ENCODE peak calls at places on chromosomes 16 and 17, in five cellular contexts. H is NCI-H526 treated with DMSO at 0.1 percent for 48 hours, G is NCI-H1694 treated with DMSO at 0.1 percent for 48 hours, E is HFFc6, N is fibroblast of pulmonary artery. Y is an unnamed sample.

GRCh38 chr17:12637015-12637414 is 28.7 kb upstream of the MYOCD start:
- DNase-seq in H (no peak), G (no peak), E (peak; percentile 93), N (peak; percentile 89), Y (no peak)

GRCh38 chr16:55502801-55503366 is 6.0 kb upstream of the LPCAT2 start:
- DNase-seq in H (no peak), G (peak; percentile 27), E (no peak), N (peak; percentile 97), Y (peak; percentile 58)

GRCh38 chr17:48727415-48728175 is 955 bp downstream of the HOXB13 start:
- DNase-seq in H (no peak), G (no peak), E (no peak), N (no peak), Y (no peak)

GRCh38 chr16:90078594-90078895 is 1.4 kb upstream of the PRDM7 start:
- DNase-seq in H (no peak), G (no peak), E (no peak), N (no peak), Y (no peak)

GRCh38 chr16:2936436-2937011 is 24.8 kb downstream of the FLYWCH1 start:
- DNase-seq in H (no peak), G (no peak), E (no peak), N (no peak), Y (no peak)

GRCh38 chr16:1509307-1510221 is 16.4 kb downstream of the TELO2 start:
- DNase-seq in H (no peak), G (no peak), E (no peak), N (no peak), Y (no peak)

GRCh38 chr17:40483679-40484078 is 17.7 kb downstream of the TNS4 start:
- DNase-seq in H (no peak), G (no peak), E (no peak), N (no peak), Y (no peak)

GRCh38 chr17:72462396-72462795 is 341.6 kb downstream of the SOX9 start:
- DNase-seq in H (no peak), G (no peak), E (no peak), N (no peak), Y (no peak)

GRCh38 chr17:48483471-48484131 is 47.2 kb downstream of the HOXB1 start:
- DNase-seq in H (no peak), G (peak; percentile 11), E (peak; percentile 96), N (peak; percentile 94), Y (no peak)

GRCh38 chr16:48617104-48617503 is 7.1 kb upstream of the N4BP1 start:
- DNase-seq in H (no peak), G (no peak), E (no peak), N (no peak), Y (no peak)

GRCh38 chr16:73047536-73048291 is at the start of gene ZFHX3:
- DNase-seq in H (peak; percentile 50), G (peak; percentile 20), E (peak; percentile 70), N (peak; percentile 55), Y (peak; percentile 86)

GRCh38 chr17:39800540-39800939 is 62.8 kb downstream of the GRB7 start:
- DNase-seq in H (no peak), G (no peak), E (no peak), N (no peak), Y (no peak)

GRCh38 chr17:58084317-58084981 is 1.2 kb downstream of the DYNLL2 start:
- DNase-seq in H (peak; percentile 32), G (peak; percentile 14), E (peak; percentile 2), N (peak; percentile 11), Y (peak; percentile 58)

GRCh38 chr16:6122401-6122800 is 1024.8 kb upstream of the EEF2KMT start:
- DNase-seq in H (no peak), G (no peak), E (no peak), N (no peak), Y (no peak)

GRCh38 chr17:19720631-19721426 is 4.4 kb upstream of the SLC47A2 start:
- DNase-seq in H (no peak), G (no peak), E (no peak), N (no peak), Y (no peak)

GRCh38 chr17:40025991-40026815 is 11.0 kb downstream of the CSF3 start:
- DNase-seq in H (no peak), G (peak; percentile 64), E (no peak), N (peak; percentile 35), Y (no peak)

GRCh38 chr16:64982581-64982980 is 139.3 kb downstream of the CDH11 start:
- DNase-seq in H (no peak), G (no peak), E (no peak), N (no peak), Y (no peak)

Y was measured in HAP-1.